ENCODE peak calls at places on chromosomes 16 and 17, in four cellular contexts. One of them, this sample, is unnamed.

GRCh38 chr17:50047488-50048126 is 8.3 kb upstream of the ITGA3 start:
- DNase-seq in mesenchymal stem cell: peak; percentile 86
- DNase-seq in H9: peak; percentile 44
- DNase-seq in H1: no peak
- DNase-seq in this sample: no peak

GRCh38 chr17:31512796-31513195 is 121.3 kb downstream of the RAB11FIP4 start:
- DNase-seq in mesenchymal stem cell: no peak
- DNase-seq in H1: no peak
- DNase-seq in H9: no peak
- DNase-seq in this sample: no peak

GRCh38 chr17:66474258-66474657 is 171.8 kb downstream of the PRKCA start:
- DNase-seq in H9: peak; percentile 59
- DNase-seq in mesenchymal stem cell: no peak
- DNase-seq in H1: no peak
- DNase-seq in this sample: no peak

GRCh38 chr17:8225813-8226535 is 15.6 kb upstream of the AURKB start:
- DNase-seq in H9: peak; percentile 82
- DNase-seq in mesenchymal stem cell: peak; percentile 88
- DNase-seq in H1: peak; percentile 91
- DNase-seq in this sample: peak; percentile 74

GRCh38 chr16:85187886-85188285 is 75.6 kb upstream of the CIBAR2 start:
- DNase-seq in H1: no peak
- DNase-seq in H9: no peak
- DNase-seq in mesenchymal stem cell: no peak
- DNase-seq in this sample: no peak

GRCh38 chr16:24728891-24729242 is 584 bp upstream of the TNRC6A start:
- DNase-seq in H1: no peak
- DNase-seq in mesenchymal stem cell: no peak
- DNase-seq in H9: no peak
- DNase-seq in this sample: no peak

GRCh38 chr17:51391992-51392654 is 131.8 kb downstream of the UTP18 start:
- DNase-seq in mesenchymal stem cell: no peak
- DNase-seq in H1: no peak
- DNase-seq in H9: peak; percentile 21
- DNase-seq in this sample: no peak

GRCh38 chr16:87956771-87957279 is 5.6 kb downstream of the BANP start:
- DNase-seq in H1: no peak
- DNase-seq in H9: no peak
- DNase-seq in mesenchymal stem cell: peak; percentile 68
- DNase-seq in this sample: no peak

GRCh38 chr16:12239953-12240485 is 263.5 kb downstream of the SNX29 start:
- DNase-seq in mesenchymal stem cell: no peak
- DNase-seq in H9: no peak
- DNase-seq in H1: no peak
- DNase-seq in this sample: no peak

GRCh38 chr16:86994215-86994614 is 323.0 kb downstream of the C16orf95 start:
- DNase-seq in H1: no peak
- DNase-seq in mesenchymal stem cell: no peak
- DNase-seq in H9: no peak
- DNase-seq in this sample: no peak

GRCh38 chr17:4542726-4543191 is 12.4 kb downstream of the MYBBP1A start:
- DNase-seq in H1: no peak
- DNase-seq in H9: no peak
- DNase-seq in mesenchymal stem cell: no peak
- DNase-seq in this sample: no peak

GRCh38 chr16:55377840-55378239 is 53.8 kb downstream of the IRX6 start:
- DNase-seq in H1: no peak
- DNase-seq in mesenchymal stem cell: no peak
- DNase-seq in H9: no peak
- DNase-seq in this sample: no peak

GRCh38 chr16:74455213-74455612 is 33.9 kb upstream of the CLEC18B start:
- DNase-seq in H1: no peak
- DNase-seq in H9: no peak
- DNase-seq in mesenchymal stem cell: peak; percentile 58
- DNase-seq in this sample: no peak

GRCh38 chr16:86800914-86801313 is 222.6 kb downstream of the FOXL1 start:
- DNase-seq in mesenchymal stem cell: no peak
- DNase-seq in H1: no peak
- DNase-seq in H9: no peak
- DNase-seq in this sample: no peak

GRCh38 chr16:56841233-56841632 is 23.8 kb upstream of the SLC12A3 start:
- DNase-seq in mesenchymal stem cell: no peak
- DNase-seq in H1: no peak
- DNase-seq in H9: no peak
- DNase-seq in this sample: no peak

GRCh38 chr17:77107506-77108433 is 33.0 kb upstream of the SEC14L1 start:
- DNase-seq in H1: no peak
- DNase-seq in mesenchymal stem cell: peak; percentile 64
- DNase-seq in H9: no peak
- DNase-seq in this sample: no peak

GRCh38 chr17:42000399-42001076 is 16.7 kb downstream of the DNAJC7 start:
- DNase-seq in H1: no peak
- DNase-seq in mesenchymal stem cell: peak; percentile 33
- DNase-seq in H9: no peak
- DNase-seq in this sample: no peak
- H3K18ac ChIP-seq in H1: no peak overlapping the region
- H3K18ac ChIP-seq in mesenchymal stem cell: no peak overlapping the region
- H3K18ac ChIP-seq in H9: no peak overlapping the region
- H3K18ac ChIP-seq in this sample: no peak overlapping the region

DNA sequence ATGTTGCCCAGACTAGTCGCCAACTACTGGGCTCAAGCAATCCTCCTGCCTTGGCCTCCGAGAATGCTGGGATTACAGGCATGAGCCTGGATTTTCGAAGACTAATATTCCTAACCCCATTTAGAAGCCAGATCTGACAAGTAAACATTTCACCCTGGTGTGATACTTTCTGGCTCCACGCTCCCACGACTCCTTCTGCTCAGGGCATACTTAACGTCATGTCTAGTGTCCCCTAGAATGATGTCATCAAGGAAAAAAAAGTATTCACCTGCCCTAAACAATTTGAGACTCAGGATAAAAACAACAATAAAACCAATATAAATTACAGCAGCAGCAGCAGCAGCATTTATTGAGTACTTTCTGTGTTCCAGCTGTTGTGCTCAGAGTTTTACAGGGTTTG is 13.2 kb downstream of the ITGB3 start:
- DNase-seq in H1: no peak
- DNase-seq in mesenchymal stem cell: peak; percentile 53
- DNase-seq in H9: no peak
- DNase-seq in this sample: no peak
- H3K23ac ChIP-seq in H1: no peak overlapping the region
- H3K23ac ChIP-seq in mesenchymal stem cell: no peak overlapping the region
- H3K23ac ChIP-seq in H9: no peak overlapping the region
- H3K23ac ChIP-seq in this sample: no peak overlapping the region

DNA sequence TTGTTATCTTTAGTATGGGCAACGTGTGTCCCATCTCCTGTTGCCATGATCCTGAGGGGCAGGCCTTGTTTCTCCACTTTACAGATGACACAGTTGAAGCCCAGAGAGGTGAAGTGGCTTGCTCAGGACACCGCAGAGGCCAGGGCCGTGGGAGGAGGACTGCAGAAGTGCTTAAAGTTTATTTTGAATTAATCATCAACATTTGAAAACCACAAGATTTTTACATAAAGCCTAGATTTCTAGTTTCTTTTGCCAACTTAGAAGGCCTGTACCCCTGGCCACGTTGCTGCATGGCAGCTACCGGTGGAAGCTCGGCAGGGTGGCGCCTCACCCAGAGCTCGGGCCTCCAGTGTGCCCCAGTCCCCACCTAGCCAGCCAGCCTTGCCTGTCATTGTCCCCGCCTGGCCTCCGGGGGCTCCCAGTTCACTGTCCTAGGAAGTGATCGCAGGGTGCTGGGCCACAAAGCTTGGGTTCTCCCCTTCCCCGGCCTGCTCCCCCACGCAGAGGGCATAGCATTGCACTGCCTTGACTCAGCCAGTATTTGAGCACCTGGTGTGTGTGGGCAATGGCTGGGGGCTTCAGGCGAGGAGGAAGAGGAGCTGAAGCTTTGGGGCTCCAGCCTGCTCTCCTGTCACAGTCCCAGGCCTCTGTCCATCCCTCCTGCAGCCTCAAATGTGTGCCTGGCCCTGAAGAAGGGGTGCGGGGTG is 14.8 kb upstream of the ADCY7 start:
- DNase-seq in H9: no peak
- DNase-seq in mesenchymal stem cell: peak; percentile 86
- DNase-seq in H1: no peak
- DNase-seq in this sample: no peak
- H3K9ac ChIP-seq in H9: no peak overlapping the region
- H3K9ac ChIP-seq in mesenchymal stem cell: peak overlapping the region; percentile 70
- H3K9ac ChIP-seq in H1: no peak overlapping the region
- H3K9ac ChIP-seq in this sample: no peak overlapping the region

GRCh38 chr17:81034168-81034777 is 678 bp upstream of the BAIAP2 start:
- DNase-seq in H1: no peak
- DNase-seq in mesenchymal stem cell: peak; percentile 27
- DNase-seq in H9: peak; percentile 64
- DNase-seq in this sample: no peak
- H3K18ac ChIP-seq in H1: no peak overlapping the region
- H3K18ac ChIP-seq in mesenchymal stem cell: peak overlapping the region; percentile 56
- H3K18ac ChIP-seq in H9: no peak overlapping the region
- H3K18ac ChIP-seq in this sample: peak overlapping the region; percentile 93

DNA sequence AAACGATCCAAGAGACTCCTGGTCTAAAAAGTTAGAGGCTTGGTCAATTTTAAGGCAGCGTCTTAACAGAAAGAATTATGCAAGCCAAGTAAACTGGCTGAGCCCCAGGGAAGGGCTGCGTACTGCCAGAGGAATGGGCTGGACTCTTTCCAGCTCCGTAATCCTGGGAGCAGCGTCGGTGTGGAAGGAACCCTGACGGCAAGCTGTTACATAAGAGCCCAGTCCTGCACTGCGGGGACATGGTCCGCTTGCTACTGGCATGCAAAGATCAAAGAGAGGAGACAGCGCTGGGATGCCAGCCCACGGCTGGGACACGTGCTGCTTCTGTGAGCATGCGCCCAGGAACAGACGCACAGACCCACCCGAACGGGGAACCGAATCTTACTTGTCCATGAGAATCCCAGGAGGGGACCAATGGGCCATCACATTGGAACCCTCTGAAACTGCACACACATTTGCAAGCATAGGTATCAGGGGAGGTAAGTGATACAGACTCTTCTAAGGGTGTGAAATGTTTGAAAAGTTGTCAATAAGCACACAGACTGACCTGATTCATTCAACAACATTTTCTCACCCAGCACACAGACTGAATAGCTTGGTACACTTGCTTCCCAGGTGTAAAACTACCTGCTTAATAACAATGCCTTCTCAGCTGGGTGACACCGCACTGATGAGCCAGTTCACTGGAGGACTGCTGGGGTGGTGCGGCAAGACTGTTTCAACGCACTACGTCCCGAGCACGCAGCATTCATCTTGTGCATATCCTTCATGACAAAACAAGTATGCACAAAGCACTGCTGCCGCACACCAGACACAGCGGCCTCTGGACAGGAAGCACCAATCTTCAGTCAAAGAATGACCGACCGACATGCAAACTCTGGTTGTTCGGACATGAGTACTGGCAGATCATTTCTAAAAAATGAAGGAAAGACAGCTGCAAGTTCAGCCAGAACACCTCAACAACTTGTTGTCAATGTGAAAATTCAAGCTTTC is 94.9 kb downstream of the ANKRD11 start:
- DNase-seq in H9: no peak
- DNase-seq in H1: no peak
- DNase-seq in mesenchymal stem cell: peak; percentile 92
- DNase-seq in this sample: no peak
- H3K23ac ChIP-seq in H9: no peak overlapping the region
- H3K23ac ChIP-seq in H1: no peak overlapping the region
- H3K23ac ChIP-seq in mesenchymal stem cell: peak overlapping the region; percentile 56
- H3K23ac ChIP-seq in this sample: peak overlapping the region; percentile 68

GRCh38 chr17:17710355-17710727 is 29.1 kb downstream of the RAI1 start:
- DNase-seq in mesenchymal stem cell: no peak
- DNase-seq in H1: no peak
- DNase-seq in H9: no peak
- DNase-seq in this sample: no peak

GRCh38 chr17:17711708-17712141 is 30.5 kb downstream of the RAI1 start:
- DNase-seq in H1: no peak
- DNase-seq in mesenchymal stem cell: peak; percentile 79
- DNase-seq in H9: peak; percentile 66
- DNase-seq in this sample: no peak

GRCh38 chr17:17712268-17712924 is 31.1 kb downstream of the RAI1 start:
- DNase-seq in H1: no peak
- DNase-seq in H9: no peak
- DNase-seq in mesenchymal stem cell: peak; percentile 100
- DNase-seq in this sample: no peak

GRCh38 chr17:17709815-17710321 is 28.6 kb downstream of the RAI1 start:
- DNase-seq in H9: no peak
- DNase-seq in H1: no peak
- DNase-seq in mesenchymal stem cell: no peak
- DNase-seq in this sample: no peak

DNA sequence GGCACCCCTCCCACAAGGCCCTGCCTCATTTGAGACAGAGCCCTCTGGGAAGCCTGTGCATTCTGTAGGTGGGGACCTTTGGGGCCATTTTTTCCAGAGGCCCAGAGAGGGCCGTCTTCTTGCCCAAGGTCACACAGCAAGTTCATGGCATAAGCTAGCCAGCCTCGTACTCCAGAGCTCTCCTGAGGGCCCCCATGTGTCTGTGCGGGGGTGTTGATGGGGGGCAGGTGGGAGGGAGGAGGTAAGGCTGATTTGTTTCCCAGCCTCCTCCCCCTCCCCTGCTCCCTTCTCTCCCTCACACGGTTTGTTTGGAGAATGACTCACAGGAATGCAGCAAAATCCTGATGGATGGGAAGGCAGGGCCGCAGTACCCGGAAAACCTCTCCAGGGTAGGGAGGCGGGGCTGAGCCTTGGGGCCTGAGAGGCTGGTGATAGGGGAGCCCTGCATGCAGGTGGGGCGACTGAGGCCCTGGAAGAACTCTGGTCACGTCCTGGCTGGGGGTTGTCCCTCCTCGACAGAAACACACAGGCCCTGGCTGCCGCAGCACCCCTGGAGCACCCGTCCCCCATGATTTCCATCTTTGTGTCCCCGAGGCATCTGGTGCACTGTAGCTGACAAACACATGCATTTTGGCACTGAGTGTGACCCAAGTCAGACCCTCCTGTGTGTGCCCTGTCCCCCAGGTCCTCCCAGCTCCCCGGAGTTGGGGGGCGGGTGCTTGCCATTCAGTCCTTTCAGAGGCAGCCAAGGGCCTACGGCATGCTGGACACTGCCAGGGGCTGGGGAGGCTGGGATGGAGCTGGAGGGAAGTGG is 29.7 kb downstream of the RAI1 start:
- DNase-seq in H1: peak; percentile 74
- DNase-seq in mesenchymal stem cell: peak; percentile 96
- DNase-seq in H9: peak; percentile 92
- DNase-seq in this sample: no peak
- H3K9ac ChIP-seq in H1: no peak overlapping the region
- H3K9ac ChIP-seq in mesenchymal stem cell: peak overlapping the region; percentile 76
- H3K9ac ChIP-seq in H9: no peak overlapping the region
- H3K9ac ChIP-seq in this sample: no peak overlapping the region

GRCh38 chr16:46828943-46829342 is 2.0 kb downstream of the C16orf87 start:
- DNase-seq in mesenchymal stem cell: no peak
- DNase-seq in H1: no peak
- DNase-seq in H9: no peak
- DNase-seq in this sample: no peak
- H3K18ac ChIP-seq in mesenchymal stem cell: no peak overlapping the region
- H3K18ac ChIP-seq in H1: no peak overlapping the region
- H3K18ac ChIP-seq in H9: no peak overlapping the region
- H3K18ac ChIP-seq in this sample: no peak overlapping the region

This sample was measured in neuronal stem cell.